ENCODE peak calls at places on chromosomes 1 and 21, in nine cellular contexts. R, B, E, N, G, J, L, T and Y are unnamed samples.

GRCh38 chr1:40977721-40978120 is 1.8 kb upstream of the CTPS1 start:
- DNase-seq in R (peak; percentile 64), B (peak; percentile 35), E (no peak), N (no peak), G (peak; percentile 34), J (no peak), L (no peak), T (no peak), Y (no peak)

GRCh38 chr21:33121715-33122475 is 52.0 kb downstream of the OLIG1 start:
- DNase-seq in R (peak; percentile 9), B (no peak), E (peak; percentile 17), N (no peak), G (peak; percentile 12), J (peak; percentile 14), L (no peak), T (no peak), Y (peak; percentile 1)

GRCh38 chr1:54335396-54336056 is 70.7 kb downstream of the SSBP3 start:
- DNase-seq in R (peak; percentile 96), B (no peak), E (peak; percentile 97), N (peak; percentile 82), G (peak; percentile 96), J (peak; percentile 95), L (peak; percentile 73), T (peak; percentile 47), Y (peak; percentile 83)

GRCh38 chr1:155300553-155301329 is 497 bp downstream of the PKLR start:
- DNase-seq in R (no peak), B (no peak), E (no peak), N (peak; percentile 47), G (no peak), J (no peak), L (no peak), T (no peak), Y (no peak)

GRCh38 chr1:173507205-173507846 is 30.2 kb downstream of the PRDX6 start:
- DNase-seq in R (peak; percentile 68), B (no peak), E (peak; percentile 60), N (peak; percentile 55), G (peak; percentile 81), J (peak; percentile 76), L (no peak), T (no peak), Y (peak; percentile 57)

GRCh38 chr1:119966020-119966419 is 69.7 kb upstream of the ADAM30 start:
- DNase-seq in R (peak; percentile 66), B (peak; percentile 32), E (no peak), N (no peak), G (peak; percentile 74), J (peak; percentile 90), L (no peak), T (no peak), Y (peak; percentile 39)

GRCh38 chr1:243483084-243483845 is 227.4 kb downstream of the SDCCAG8 start:
- DNase-seq in R (no peak), B (peak; percentile 43), E (no peak), N (no peak), G (no peak), J (no peak), L (no peak), T (no peak), Y (no peak)

GRCh38 chr1:11648732-11649158 is 5.5 kb downstream of the FBXO2 start:
- DNase-seq in R (no peak), B (no peak), E (no peak), N (peak; percentile 51), G (peak; percentile 42), J (no peak), L (no peak), T (no peak), Y (no peak)

GRCh38 chr1:72438270-72438669 is 155.9 kb upstream of the NEGR1 start:
- DNase-seq in R (no peak), B (no peak), E (peak; percentile 11), N (no peak), G (peak; percentile 41), J (peak; percentile 32), L (no peak), T (no peak), Y (no peak)

GRCh38 chr1:184791199-184791935 is 36.7 kb upstream of the EDEM3 start:
- DNase-seq in R (peak; percentile 63), B (no peak), E (no peak), N (no peak), G (peak; percentile 68), J (peak; percentile 77), L (no peak), T (no peak), Y (peak; percentile 18)

GRCh38 chr1:25484533-25484932 is 53.8 kb downstream of the MACO1 start:
- DNase-seq in R (no peak), B (no peak), E (no peak), N (no peak), G (no peak), J (no peak), L (no peak), T (no peak), Y (no peak)

GRCh38 chr1:72100766-72101165 is 181.6 kb downstream of the NEGR1 start:
- DNase-seq in R (no peak), B (no peak), E (no peak), N (no peak), G (no peak), J (no peak), L (no peak), T (no peak), Y (no peak)

DNA sequence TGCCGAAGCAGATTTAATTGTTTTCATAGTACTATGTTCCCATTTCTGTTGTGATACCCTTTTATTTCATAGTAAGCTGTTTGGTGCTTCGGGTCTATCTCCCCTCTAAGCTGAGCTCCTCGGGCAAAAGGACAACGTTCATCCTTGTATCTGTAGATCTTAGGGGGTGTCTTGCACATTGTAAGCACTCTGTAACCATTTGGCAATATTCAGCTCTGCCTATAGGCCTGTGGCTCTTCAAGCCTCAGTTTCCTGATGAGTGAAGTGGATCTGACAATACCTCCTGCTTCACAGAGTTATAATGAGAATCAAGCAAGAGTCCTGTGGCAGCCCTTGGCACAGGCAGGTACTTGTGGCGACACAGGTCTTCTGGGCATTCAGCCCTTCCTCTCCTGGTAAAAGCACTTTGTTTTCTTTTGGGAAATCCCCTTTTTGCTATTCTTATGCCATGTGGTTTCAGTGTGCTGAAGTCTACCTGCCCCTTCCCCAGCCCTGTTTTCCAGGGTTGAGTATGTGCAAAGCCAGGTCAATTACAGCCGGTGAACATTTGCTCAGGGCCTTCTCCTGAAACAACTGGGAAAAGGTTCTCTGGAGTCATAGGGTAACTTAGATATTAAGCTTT is 8.5 kb upstream of the EXO1 start:
- DNase-seq in R (no peak), B (no peak), E (no peak), N (no peak), G (no peak), J (no peak), L (no peak), T (no peak), Y (no peak)
- H3K4me3 ChIP-seq in R (no peak overlapping the region), B (no peak overlapping the region), E (no peak overlapping the region), N (no peak overlapping the region), G (no peak overlapping the region), J (no peak overlapping the region), L (no peak overlapping the region), T (no peak overlapping the region), Y (no peak overlapping the region)

GRCh38 chr1:188642585-188643168 is 1813.9 kb downstream of the PLA2G4A start:
- DNase-seq in R (no peak), B (no peak), E (no peak), N (no peak), G (no peak), J (no peak), L (no peak), T (no peak), Y (no peak)
- TF ChIP-seq CTCF in R (no peak), B (no peak), E (no peak), N (no peak), G (no peak), J (no peak), L (no peak), T (no peak), Y (no peak)

GRCh38 chr1:156689960-156690672 is 12.9 kb upstream of the NES start:
- DNase-seq in R (peak; percentile 33), B (peak; percentile 68), E (no peak), N (peak; percentile 75), G (no peak), J (no peak), L (no peak), T (no peak), Y (no peak)
- H3K4me3 ChIP-seq in R (peak overlapping the region; percentile 20), B (peak overlapping the region; percentile 24), E (peak overlapping the region; percentile 4), N (no peak overlapping the region), G (peak overlapping the region; percentile 52), J (no peak overlapping the region), L (no peak overlapping the region), T (no peak overlapping the region), Y (no peak overlapping the region)

GRCh38 chr21:20994790-20995189 is 3.4 kb upstream of the NCAM2 start:
- DNase-seq in R (no peak), B (no peak), E (no peak), N (no peak), G (no peak), J (no peak), L (no peak), T (no peak), Y (no peak)
- TF ChIP-seq CTCF in R (no peak), B (no peak), E (no peak), N (no peak), G (no peak), J (no peak), L (no peak), T (no peak), Y (no peak)